ENCODE peak calls at places on chromosome 10, in seven cellular contexts. O is activated CD4-positive, alpha-beta T cell treated with anti-CD3 and anti-CD28 coated beads, Interleukin-2, amount 50 U/mL, for 1 hour; B is activated T-cell treated with anti-CD3 and anti-CD28 coated beads for 1 hour; S is RCC 7860; I is B cell; M is neuronal stem cell; Q is GM10248. Y is an unnamed sample.

GRCh38 chr10:23310443-23310842 is 34.2 kb downstream of the C10orf67 start:
- DNase-seq in S (no peak), M (no peak), B (no peak), I (no peak), Q (no peak), O (no peak), Y (no peak)

GRCh38 chr10:62231371-62231770 is 37.3 kb downstream of the RTKN2 start:
- DNase-seq in Q (no peak), O (no peak), M (no peak), I (no peak), S (peak), B (no peak), Y (no peak)

GRCh38 chr10:4267084-4267774 is 482.2 kb upstream of the KLF6 start:
- DNase-seq in B (no peak), Q (no peak), M (no peak), I (no peak), O (no peak), S (no peak), Y (no peak)

GRCh38 chr10:43310872-43311271 is 44.0 kb upstream of the RASGEF1A start:
- DNase-seq in M (no peak), O (no peak), Q (no peak), B (no peak), I (no peak), S (no peak), Y (no peak)

GRCh38 chr10:58573970-58574538 is 61.4 kb downstream of the BICC1 start:
- DNase-seq in O (no peak), B (no peak), Q (no peak), S (no peak), I (no peak), M (no peak), Y (no peak)

GRCh38 chr10:30542001-30542861 is 87.3 kb downstream of the LYZL2 start:
- DNase-seq in Q (peak), M (no peak), O (no peak), B (no peak), I (no peak), S (no peak), Y (peak)

GRCh38 chr10:3512263-3512662 is 272.7 kb downstream of the KLF6 start:
- DNase-seq in O (no peak), I (no peak), M (no peak), B (no peak), S (no peak), Q (no peak), Y (no peak)

GRCh38 chr10:3853547-3853989 is 68.6 kb upstream of the KLF6 start:
- DNase-seq in S (peak), B (no peak), O (no peak), M (no peak), Q (no peak), I (no peak), Y (no peak)

GRCh38 chr10:54139819-54140428 is 661.1 kb downstream of the PCDH15 start:
- DNase-seq in B (no peak), I (no peak), O (no peak), Q (no peak), M (peak), S (no peak), Y (no peak)

GRCh38 chr10:72242675-72243074 is 26.6 kb upstream of the ASCC1 start:
- DNase-seq in I (no peak), M (no peak), O (no peak), B (no peak), Q (no peak), S (no peak), Y (no peak)

Y was measured in GM20000.